ENCODE peak calls at places on chromosomes 6 and 20, in five cellular contexts. U, V, A, F and P are unnamed samples.

GRCh38 chr6:148868314-148868713 is 121.5 kb downstream of the UST start:
- DNase-seq in U (peak; percentile 19), V (no peak), A (no peak), F (no peak), P (no peak)

GRCh38 chr6:34384305-34385153 is 7.9 kb downstream of the NUDT3 start:
- DNase-seq in U (peak; percentile 9), V (no peak), A (no peak), F (no peak), P (no peak)

GRCh38 chr6:89711801-89712200 is 73.3 kb upstream of the LYRM2 start:
- DNase-seq in U (no peak), V (no peak), A (no peak), F (no peak), P (no peak)

GRCh38 chr6:25302677-25303128 is 23.5 kb downstream of the CARMIL1 start:
- DNase-seq in U (peak; percentile 71), V (no peak), A (no peak), F (no peak), P (peak; percentile 14)

GRCh38 chr6:34912715-34913464 is 23.8 kb downstream of the ANKS1A start:
- DNase-seq in U (peak; percentile 20), V (no peak), A (no peak), F (no peak), P (no peak)

GRCh38 chr6:50929323-50929722 is 110.7 kb downstream of the TFAP2B start:
- DNase-seq in U (no peak), V (no peak), A (no peak), F (no peak), P (peak; percentile 8)

GRCh38 chr6:42766163-42766670 is 15.6 kb upstream of the BICRAL start:
- DNase-seq in U (peak; percentile 62), V (no peak), A (no peak), F (no peak), P (no peak)

GRCh38 chr6:113842165-113842564 is 15.0 kb upstream of the MARCKS start:
- DNase-seq in U (no peak), V (no peak), A (no peak), F (no peak), P (no peak)

GRCh38 chr20:33909331-33909921 is 84.3 kb upstream of the RALY start:
- DNase-seq in U (peak; percentile 86), V (no peak), A (no peak), F (no peak), P (no peak)

GRCh38 chr6:167861424-167861823 is 34.7 kb downstream of the AFDN start:
- DNase-seq in U (no peak), V (no peak), A (no peak), F (no peak), P (no peak)

GRCh38 chr6:162621246-162621645 is 106.3 kb downstream of the PRKN start:
- DNase-seq in U (no peak), V (no peak), A (no peak), F (no peak), P (peak; percentile 33)

GRCh38 chr6:16136536-16137450 is 7.9 kb downstream of the MYLIP start:
- DNase-seq in U (peak; percentile 85), V (peak; percentile 21), A (no peak), F (no peak), P (no peak)

GRCh38 chr6:53984163-53984562 is 127.1 kb upstream of the MLIP start:
- DNase-seq in U (peak; percentile 64), V (no peak), A (no peak), F (no peak), P (no peak)

GRCh38 chr20:6863798-6864201 is 96.3 kb downstream of the BMP2 start:
- DNase-seq in U (peak; percentile 8), V (no peak), A (peak; percentile 49), F (peak; percentile 28), P (no peak)

GRCh38 chr6:101853226-101853625 is 459.7 kb downstream of the GRIK2 start:
- DNase-seq in U (peak; percentile 14), V (no peak), A (no peak), F (no peak), P (no peak)

GRCh38 chr6:161798844-161799394 is 525.1 kb upstream of the AGPAT4 start:
- DNase-seq in U (no peak), V (no peak), A (no peak), F (no peak), P (no peak)

GRCh38 chr20:33025318-33025876 is 6.1 kb upstream of the BPIFB6 start:
- DNase-seq in U (no peak), V (no peak), A (no peak), F (no peak), P (no peak)

GRCh38 chr6:1013656-1014430 is 298.1 kb upstream of the FOXQ1 start:
- DNase-seq in U (no peak), V (no peak), A (no peak), F (no peak), P (no peak)

GRCh38 chr20:21529863-21530262 is 16.0 kb upstream of the NKX2-2 start:
- DNase-seq in U (no peak), V (no peak), A (no peak), F (no peak), P (peak; percentile 36)